ENCODE peak calls at places on chromosomes 6 and 20, in four cellular contexts. C is stomach, A is AG09319, Y is fibroblast of the aortic adventitia. T is an unnamed sample.
A peak's percentile ranks its signal among the peaks of the same experiment; 100 is the strongest.

GRCh38 chr20:35034150-35034549 is 58.5 kb downstream of the TRPC4AP start:
- DNase-seq in C (no peak), A (no peak), Y (no peak), T (no peak)

GRCh38 chr6:163417595-163417994 is 3.1 kb downstream of the QKI start:
- DNase-seq in C (no peak), A (no peak), Y (peak; percentile 19), T (no peak)

GRCh38 chr6:67608099-67608749 is 1026.9 kb upstream of the ADGRB3 start:
- DNase-seq in C (no peak), A (no peak), Y (no peak), T (no peak)

GRCh38 chr6:14276667-14277404 is 159.3 kb downstream of the CD83 start:
- DNase-seq in C (no peak), A (no peak), Y (peak; percentile 35), T (no peak)

GRCh38 chr6:166955121-166955864 is 1.1 kb downstream of the RNASET2 start:
- DNase-seq in C (peak; percentile 49), A (no peak), Y (no peak), T (no peak)

GRCh38 chr6:111423960-111424846 is 58.8 kb downstream of the REV3L start:
- DNase-seq in C (peak; percentile 64), A (no peak), Y (peak; percentile 26), T (no peak)

GRCh38 chr20:10739575-10739974 is 65.8 kb upstream of the JAG1 start:
- DNase-seq in C (no peak), A (no peak), Y (peak; percentile 51), T (no peak)

GRCh38 chr20:15654208-15654649 is 919.0 kb downstream of the KIF16B start:
- DNase-seq in C (peak; percentile 45), A (no peak), Y (peak; percentile 20), T (peak; percentile 37)

GRCh38 chr6:47041741-47042140 is 391 bp downstream of the ADGRF1 start:
- DNase-seq in C (no peak), A (no peak), Y (no peak), T (no peak)

GRCh38 chr6:137357263-137357947 is 136.8 kb downstream of the OLIG3 start:
- DNase-seq in C (no peak), A (no peak), Y (no peak), T (no peak)

GRCh38 chr6:4185419-4185818 is 50.0 kb upstream of the ECI2 start:
- DNase-seq in C (no peak), A (no peak), Y (no peak), T (no peak)

GRCh38 chr6:145735356-145736165 is at the start of gene EPM2A:
- DNase-seq in C (peak; percentile 87), A (peak; percentile 48), Y (peak; percentile 74), T (peak; percentile 80)

GRCh38 chr6:106899697-106900096 is 74.8 kb downstream of the CD24 start:
- DNase-seq in C (no peak), A (no peak), Y (no peak), T (no peak)

GRCh38 chr6:169022079-169022478 is 231.6 kb downstream of the THBS2 start:
- DNase-seq in C (no peak), A (no peak), Y (no peak), T (no peak)

GRCh38 chr20:1629321-1629720 is 9.5 kb upstream of the SIRPB1 start:
- DNase-seq in C (no peak), A (no peak), Y (no peak), T (no peak)

GRCh38 chr20:16178671-16179070 is 394.6 kb downstream of the KIF16B start:
- DNase-seq in C (no peak), A (no peak), Y (no peak), T (no peak)

GRCh38 chr6:3518356-3518841 is 61.5 kb upstream of the SLC22A23 start:
- DNase-seq in C (peak; percentile 31), A (peak; percentile 71), Y (peak; percentile 83), T (peak; percentile 93)

GRCh38 chr6:3687847-3688246 is 63.7 kb downstream of the PXDC1 start:
- DNase-seq in C (no peak), A (no peak), Y (no peak), T (no peak)

GRCh38 chr6:39114395-39114706 is 635 bp downstream of the SAYSD1 start:
- DNase-seq in C (no peak), A (no peak), Y (no peak), T (no peak)

GRCh38 chr6:79949235-79949634 is 1.9 kb upstream of the ELOVL4 start:
- DNase-seq in C (peak; percentile 79), A (peak; percentile 28), Y (peak; percentile 80), T (peak; percentile 41)

GRCh38 chr20:60035-60918 is 27.2 kb upstream of the DEFB125 start:
- DNase-seq in C (no peak), A (no peak), Y (no peak), T (no peak)

GRCh38 chr6:152338335-152339125 is 298.6 kb downstream of the SYNE1 start:
- DNase-seq in C (peak; percentile 55), A (no peak), Y (peak; percentile 46), T (peak; percentile 12)

GRCh38 chr6:34867484-34867883 is 20.4 kb downstream of the TAF11 start:
- DNase-seq in C (no peak), A (no peak), Y (no peak), T (peak; percentile 1)

GRCh38 chr6:100775667-100776066 is 105.5 kb downstream of the ASCC3 start:
- DNase-seq in C (no peak), A (no peak), Y (peak; percentile 4), T (no peak)

GRCh38 chr6:170187669-170188566 is 103.0 kb downstream of the DLL1 start:
- DNase-seq in C (no peak), A (no peak), Y (no peak), T (no peak)

GRCh38 chr20:37598101-37598530 is 70.4 kb upstream of the BLCAP start:
- DNase-seq in C (no peak), A (no peak), Y (no peak), T (no peak)

GRCh38 chr6:105259912-105260889 is 80.4 kb upstream of the POPDC3 start:
- DNase-seq in C (no peak), A (no peak), Y (peak; percentile 43), T (no peak)

GRCh38 chr20:21125072-21125848 is 622 bp upstream of the KIZ start:
- DNase-seq in C (peak; percentile 51), A (no peak), Y (peak; percentile 39), T (peak; percentile 50)

GRCh38 chr6:138590796-138591709 is 91.8 kb upstream of the NHSL1 start:
- DNase-seq in C (peak; percentile 77), A (peak; percentile 41), Y (peak; percentile 85), T (peak; percentile 69)

DNA sequence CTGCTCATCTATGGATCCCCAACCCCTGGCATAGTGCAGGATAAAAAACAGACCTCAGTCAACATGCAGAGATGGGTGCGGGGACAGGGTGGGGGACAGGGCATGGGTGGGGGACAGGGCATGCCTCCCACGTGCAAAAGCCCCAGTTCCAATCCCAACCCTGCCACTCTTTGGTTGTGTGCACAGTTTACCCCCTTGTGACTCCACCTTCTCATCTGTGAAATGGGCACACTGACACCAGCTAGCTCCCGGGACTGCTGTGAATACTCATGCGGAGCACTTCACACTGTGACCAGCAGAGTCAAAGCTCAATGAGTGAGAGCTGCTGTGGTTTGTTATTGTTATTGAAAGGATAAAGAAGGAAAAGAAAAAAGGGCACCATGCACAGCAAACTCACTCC is 69.3 kb downstream of the NFATC2 start:
- DNase-seq in C (no peak), A (no peak), Y (no peak), T (no peak)
- TF ChIP-seq CTCF in C (no peak), A (no peak), Y (no peak), T (no peak)

GRCh38 chr6:143262037-143262436 is 188.5 kb downstream of the ADAT2 start:
- DNase-seq in C (no peak), A (no peak), Y (no peak), T (no peak)

GRCh38 chr6:143264291-143264834 is 186.1 kb downstream of the ADAT2 start:
- DNase-seq in C (no peak), A (no peak), Y (no peak), T (no peak)

GRCh38 chr6:143264996-143265734 is 185.3 kb downstream of the ADAT2 start:
- DNase-seq in C (no peak), A (no peak), Y (no peak), T (no peak)

GRCh38 chr6:143260857-143261256 is 189.6 kb downstream of the ADAT2 start:
- DNase-seq in C (no peak), A (no peak), Y (no peak), T (peak; percentile 49)

DNA sequence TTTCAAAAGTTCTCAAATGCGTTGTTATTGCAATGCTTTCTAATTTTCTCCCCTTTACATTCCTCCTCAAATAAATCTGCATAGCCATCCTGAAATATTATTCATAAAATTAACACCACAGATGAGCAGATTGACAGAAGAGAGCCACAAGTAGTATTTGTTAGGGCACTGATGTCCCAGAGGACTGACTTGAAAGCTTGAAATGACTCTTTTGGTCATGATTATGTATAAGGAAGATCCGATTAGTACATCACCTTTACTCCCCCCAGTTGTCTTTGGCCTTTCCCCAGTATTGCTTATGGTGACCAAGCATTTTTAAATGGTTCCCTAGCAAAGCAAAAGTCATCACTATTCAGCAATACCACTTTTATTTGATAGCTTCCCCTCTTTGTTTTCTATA is 187.6 kb downstream of the ADAT2 start:
- DNase-seq in C (no peak), A (no peak), Y (no peak), T (no peak)
- TF ChIP-seq CTCF in C (no peak), A (no peak), Y (no peak), T (no peak)

DNA sequence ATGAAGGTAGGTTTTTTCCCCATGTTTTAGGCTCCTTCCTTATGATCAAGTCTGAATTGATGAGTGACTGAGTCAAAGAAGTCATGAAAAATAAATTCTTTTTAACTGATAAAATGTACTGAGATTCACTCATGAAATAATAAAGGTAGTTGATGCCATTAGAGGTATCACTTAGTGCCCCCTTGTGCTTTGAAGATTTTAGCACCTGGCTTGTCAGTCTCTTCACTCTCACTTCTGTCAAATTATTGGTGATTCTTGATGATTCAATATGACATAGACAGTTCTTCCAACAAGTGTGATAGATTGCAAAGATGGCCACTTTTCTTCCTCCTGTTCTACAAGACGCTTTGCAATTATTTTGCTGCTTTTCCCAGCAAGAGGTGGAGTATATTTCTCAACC is 4.2 kb upstream of the DLK2 start:
- DNase-seq in C (no peak), A (no peak), Y (no peak), T (no peak)
- TF ChIP-seq CTCF in C (no peak), A (no peak), Y (no peak), T (no peak)

GRCh38 chr20:23419995-23420901 is 1.0 kb downstream of the NAPB start:
- DNase-seq in C (peak; percentile 89), A (no peak), Y (peak; percentile 72), T (peak; percentile 71)

GRCh38 chr20:23425129-23425528 is 3.8 kb upstream of the NAPB start:
- DNase-seq in C (no peak), A (no peak), Y (no peak), T (no peak)

GRCh38 chr20:23417861-23418260 is 3.4 kb downstream of the NAPB start:
- DNase-seq in C (no peak), A (no peak), Y (no peak), T (no peak)

GRCh38 chr20:23419657-23419994 is 1.7 kb downstream of the NAPB start:
- DNase-seq in C (no peak), A (no peak), Y (no peak), T (no peak)

GRCh38 chr20:23420943-23421925 is at the start of gene NAPB:
- DNase-seq in C (peak; percentile 94), A (peak; percentile 63), Y (peak; percentile 86), T (peak; percentile 89)
- TF ChIP-seq CTCF in C (peak; percentile 45), A (peak; percentile 14), Y (peak; percentile 60), T (peak; percentile 76)

GRCh38 chr20:50112512-50113419 is at the start of gene UBE2V1:
- DNase-seq in C (peak; percentile 94), A (peak; percentile 64), Y (peak; percentile 78), T (peak; percentile 63)
- TF ChIP-seq CTCF in C (no peak), A (peak; percentile 50), Y (peak; percentile 52), T (peak; percentile 72)